ENCODE peak calls at places on chromosomes 13 and 19, in seven cellular contexts. K is cardiac muscle cell; H is CD8-positive, alpha-beta T cell; A is osteoblast; F is endodermal cell; B is AG04449; D is GM12865. O is an unnamed sample.

GRCh38 chr19:39827216-39827615 is 6.7 kb downstream of the DYRK1B start:
- DNase-seq in D (no peak), F (no peak), K (no peak), A (peak; percentile 51), H (no peak), B (no peak), O (no peak)

GRCh38 chr13:111565400-111565799 is 245.0 kb downstream of the TEX29 start:
- DNase-seq in K (no peak), A (no peak), D (no peak), F (no peak), B (no peak), H (no peak), O (no peak)

GRCh38 chr13:27960362-27961226 is 8.5 kb downstream of the CDX2 start:
- DNase-seq in H (no peak), F (peak; percentile 95), K (peak; percentile 50), B (no peak), D (peak; percentile 45), A (peak; percentile 94), O (peak; percentile 22)

GRCh38 chr13:27211771-27212364 is 39.5 kb upstream of the RPL21 start:
- DNase-seq in H (no peak), D (no peak), F (no peak), K (no peak), A (no peak), B (peak; percentile 31), O (no peak)

GRCh38 chr19:40410030-40410389 is 3.2 kb downstream of the PRX start:
- DNase-seq in K (no peak), F (peak; percentile 72), H (no peak), B (no peak), D (no peak), A (peak; percentile 84), O (no peak)

GRCh38 chr19:17497149-17497798 is 14.2 kb upstream of the PGLS start:
- DNase-seq in H (no peak), K (no peak), B (no peak), A (peak; percentile 51), F (peak; percentile 52), D (no peak), O (no peak)

GRCh38 chr13:92390217-92390616 is 836.4 kb upstream of the GPC6 start:
- DNase-seq in H (no peak), B (no peak), A (no peak), K (no peak), F (no peak), D (no peak), O (peak; percentile 22)

GRCh38 chr13:113968463-113969310 is 5.2 kb downstream of the C13orf46 start:
- DNase-seq in A (no peak), K (no peak), H (no peak), B (no peak), D (no peak), F (no peak), O (no peak)

GRCh38 chr19:38685666-38686529 is 38.4 kb downstream of the ACTN4 start:
- DNase-seq in H (no peak), B (no peak), F (peak; percentile 82), A (peak; percentile 86), D (peak; percentile 67), K (peak; percentile 52), O (peak; percentile 37)

GRCh38 chr19:30856376-30856775 is 484.2 kb downstream of the ZNF536 start:
- DNase-seq in D (no peak), K (no peak), A (no peak), F (no peak), H (no peak), B (no peak), O (no peak)

GRCh38 chr13:97015661-97016350 is 21.5 kb upstream of the OXGR1 start:
- DNase-seq in F (no peak), D (peak; percentile 15), A (no peak), H (no peak), K (no peak), B (no peak), O (no peak)

GRCh38 chr13:97020689-97021240 is 26.5 kb upstream of the OXGR1 start:
- DNase-seq in K (no peak), D (no peak), F (no peak), H (no peak), A (no peak), B (no peak), O (no peak)

GRCh38 chr13:97018029-97018819 is 23.9 kb upstream of the OXGR1 start:
- DNase-seq in F (peak; percentile 71), D (peak; percentile 53), A (peak; percentile 66), K (peak; percentile 68), H (peak; percentile 16), B (no peak), O (no peak)

GRCh38 chr13:97020194-97020593 is 25.9 kb upstream of the OXGR1 start:
- DNase-seq in A (no peak), B (no peak), F (no peak), D (no peak), K (no peak), H (no peak), O (no peak)

GRCh38 chr13:97017322-97017721 is 23.0 kb upstream of the OXGR1 start:
- DNase-seq in B (no peak), A (no peak), D (no peak), K (no peak), F (no peak), H (no peak), O (no peak)
- H3K4me3 ChIP-seq in B (no peak overlapping the region), A (no peak overlapping the region), D (no peak overlapping the region), K (no peak overlapping the region), F (no peak overlapping the region), H (no peak overlapping the region), O (no peak overlapping the region)

DNA sequence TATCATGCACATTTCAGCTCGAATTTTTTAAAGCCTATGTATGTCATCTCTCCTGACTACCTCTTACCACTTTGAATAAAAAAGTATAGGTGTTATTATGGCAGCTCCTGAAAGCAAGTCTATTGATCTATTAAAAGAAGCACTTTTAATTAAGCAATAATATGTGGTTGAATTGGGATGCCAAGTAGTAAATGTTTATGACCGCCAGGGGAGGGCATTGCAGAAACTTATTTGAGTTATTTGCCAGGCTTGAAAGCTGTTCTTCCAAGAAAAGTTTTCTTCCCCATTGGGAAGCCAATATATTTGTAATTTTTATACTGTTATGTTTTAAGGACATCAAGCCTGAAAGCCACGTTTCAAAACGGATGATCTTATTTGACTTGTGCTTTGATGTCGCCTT is 88.1 kb upstream of the SOX21 start:
- DNase-seq in H (no peak), D (no peak), B (no peak), F (no peak), A (no peak), K (no peak), O (no peak)
- TF ChIP-seq CTCF in H (no peak), D (no peak), B (no peak), F (peak; percentile 35), A (peak; percentile 36), K (no peak), O (peak; percentile 34)

GRCh38 chr13:96963786-96964475 is 30.3 kb downstream of the OXGR1 start:
- DNase-seq in A (no peak), D (no peak), F (no peak), B (no peak), H (no peak), K (no peak), O (peak; percentile 3)

GRCh38 chr13:96968027-96968426 is 26.2 kb downstream of the OXGR1 start:
- DNase-seq in K (no peak), D (no peak), B (no peak), F (no peak), H (no peak), A (no peak), O (no peak)

GRCh38 chr13:96966415-96967102 is 27.7 kb downstream of the OXGR1 start:
- DNase-seq in A (no peak), F (no peak), H (no peak), D (no peak), K (no peak), B (no peak), O (no peak)

GRCh38 chr13:96967248-96967745 is 27.0 kb downstream of the OXGR1 start:
- DNase-seq in F (peak; percentile 52), B (no peak), H (no peak), A (no peak), K (no peak), D (no peak), O (no peak)
- H3K4me3 ChIP-seq in F (peak overlapping the region; percentile 48), B (no peak overlapping the region), H (no peak overlapping the region), A (no peak overlapping the region), K (no peak overlapping the region), D (no peak overlapping the region), O (no peak overlapping the region)

GRCh38 chr19:47797996-47798903 is 6.1 kb downstream of the TPRX1 start:
- DNase-seq in H (no peak), B (no peak), A (peak; percentile 37), K (no peak), F (no peak), D (no peak), O (no peak)

GRCh38 chr19:47792616-47793015 is 11.7 kb downstream of the TPRX1 start:
- DNase-seq in F (no peak), B (no peak), H (no peak), A (no peak), K (no peak), D (no peak), O (no peak)

GRCh38 chr19:47796785-47797184 is 7.6 kb downstream of the TPRX1 start:
- DNase-seq in A (no peak), H (no peak), F (no peak), B (no peak), D (no peak), K (no peak), O (no peak)

GRCh38 chr19:47790398-47790814 is 11.9 kb downstream of the SELENOW start:
- DNase-seq in H (peak; percentile 88), F (peak; percentile 100), B (no peak), A (peak; percentile 92), K (peak; percentile 92), D (peak; percentile 73), O (no peak)

GRCh38 chr19:47794526-47794925 is 9.8 kb downstream of the TPRX1 start:
- DNase-seq in A (no peak), H (no peak), B (no peak), D (no peak), K (no peak), F (peak; percentile 83), O (no peak)
- TF ChIP-seq CTCF in A (no peak), H (no peak), B (no peak), D (no peak), K (no peak), F (peak; percentile 68), O (no peak)

GRCh38 chr19:3605770-3606169 is 905 bp downstream of the TBXA2R start:
- DNase-seq in H (no peak), K (no peak), D (no peak), B (no peak), F (no peak), A (no peak), O (no peak)

GRCh38 chr19:3605361-3605760 is 1.3 kb downstream of the TBXA2R start:
- DNase-seq in K (no peak), B (no peak), D (no peak), F (peak; percentile 29), H (no peak), A (no peak), O (no peak)

GRCh38 chr19:3604987-3605343 is 1.7 kb downstream of the TBXA2R start:
- DNase-seq in B (no peak), K (no peak), D (peak; percentile 33), F (no peak), A (no peak), H (peak; percentile 49), O (no peak)

GRCh38 chr19:3606690-3607289 is at the start of gene TBXA2R:
- DNase-seq in H (peak; percentile 59), B (no peak), A (peak; percentile 100), D (no peak), K (peak; percentile 28), F (peak; percentile 91), O (no peak)

GRCh38 chr19:3606174-3606689 is 443 bp downstream of the TBXA2R start:
- DNase-seq in D (no peak), A (peak; percentile 94), K (no peak), H (peak; percentile 42), F (peak; percentile 82), B (no peak), O (no peak)
- H3K4me3 ChIP-seq in D (no peak overlapping the region), A (peak overlapping the region; percentile 72), K (peak overlapping the region; percentile 13), H (peak overlapping the region; percentile 20), F (peak overlapping the region; percentile 6), B (peak overlapping the region; percentile 72), O (peak overlapping the region; percentile 36)

O was measured in LNCaP clone FGC.